ENCODE peak calls at places on chromosomes 5 and 9, in eight cellular contexts. D, G, T, Z, O, R, A and B are unnamed samples.

GRCh38 chr5:119287547-119288073 is 68.2 kb upstream of the TNFAIP8 start:
- DNase-seq in D (peak; percentile 48), Z (no peak), G (peak; percentile 30), R (no peak), O (peak; percentile 83), T (no peak), A (no peak), B (no peak)

GRCh38 chr5:76521240-76521758 is 101.9 kb downstream of the F2RL2 start:
- DNase-seq in D (no peak), G (no peak), T (no peak), A (no peak), R (no peak), O (no peak), Z (no peak), B (no peak)

GRCh38 chr9:75188756-75189155 is 100.4 kb downstream of the OSTF1 start:
- DNase-seq in Z (no peak), T (no peak), D (no peak), G (no peak), A (no peak), O (no peak), R (no peak), B (no peak)

GRCh38 chr5:154205441-154206117 is 15.0 kb downstream of the GALNT10 start:
- DNase-seq in D (no peak), G (no peak), R (no peak), A (no peak), T (no peak), Z (no peak), O (no peak), B (no peak)

GRCh38 chr5:146717951-146718350 is 160.6 kb downstream of the PPP2R2B start:
- DNase-seq in G (no peak), Z (no peak), O (no peak), A (no peak), R (no peak), D (no peak), T (no peak), B (no peak)

GRCh38 chr9:75087279-75087823 is 604 bp downstream of the NMRK1 start:
- DNase-seq in T (no peak), G (peak; percentile 37), D (peak; percentile 69), Z (no peak), R (no peak), O (peak; percentile 85), A (peak; percentile 46), B (no peak)

GRCh38 chr5:16826379-16827125 is 109.5 kb downstream of the MYO10 start:
- DNase-seq in A (no peak), G (no peak), Z (no peak), T (no peak), O (no peak), D (no peak), R (no peak), B (no peak)

GRCh38 chr5:3542158-3542557 is 53.5 kb upstream of the IRX1 start:
- DNase-seq in A (no peak), T (no peak), Z (no peak), G (no peak), R (no peak), D (no peak), O (peak; percentile 22), B (no peak)

GRCh38 chr5:110086658-110087388 is 397.1 kb downstream of the MAN2A1 start:
- DNase-seq in R (no peak), Z (peak; percentile 80), A (peak; percentile 15), G (no peak), D (no peak), O (no peak), T (no peak), B (peak; percentile 78)

GRCh38 chr5:107794731-107795130 is 124.0 kb upstream of the EFNA5 start:
- DNase-seq in D (no peak), R (no peak), Z (no peak), T (no peak), G (no peak), A (no peak), O (no peak), B (no peak)

GRCh38 chr9:98129451-98129881 is 10.4 kb upstream of the TRIM14 start:
- DNase-seq in A (no peak), D (peak; percentile 69), G (no peak), R (no peak), O (peak; percentile 8), Z (no peak), T (no peak), B (no peak)

GRCh38 chr5:130796032-130796431 is 369.0 kb downstream of the HINT1 start:
- DNase-seq in D (no peak), O (no peak), G (no peak), T (no peak), A (no peak), Z (no peak), R (no peak), B (no peak)

GRCh38 chr5:72255237-72255636 is 64.8 kb downstream of the MRPS27 start:
- DNase-seq in G (no peak), T (no peak), O (no peak), R (no peak), Z (no peak), A (no peak), D (no peak), B (no peak)

GRCh38 chr5:43711496-43711895 is 108.5 kb downstream of the NNT start:
- DNase-seq in G (no peak), T (no peak), R (no peak), O (peak; percentile 76), Z (no peak), D (no peak), A (no peak), B (no peak)

GRCh38 chr5:96781031-96781733 is 26.6 kb downstream of the ERAP1 start:
- DNase-seq in G (no peak), T (no peak), R (no peak), A (no peak), Z (no peak), D (no peak), O (no peak), B (no peak)

GRCh38 chr5:21140987-21141386 is 1153.0 kb upstream of the CDH18 start:
- DNase-seq in D (no peak), G (no peak), T (no peak), Z (no peak), R (no peak), O (no peak), A (no peak), B (no peak)

GRCh38 chr9:98837516-98837915 is 30.0 kb downstream of the GALNT12 start:
- DNase-seq in D (no peak), Z (no peak), O (no peak), G (no peak), T (no peak), R (no peak), A (no peak), B (no peak)

GRCh38 chr9:8224381-8224791 is 424.8 kb upstream of the DMAC1 start:
- DNase-seq in Z (no peak), R (no peak), A (no peak), T (no peak), D (no peak), O (no peak), G (no peak), B (no peak)

GRCh38 chr5:98454904-98455303 is 318.6 kb upstream of the RGMB start:
- DNase-seq in T (no peak), D (no peak), A (no peak), Z (no peak), R (no peak), G (no peak), O (no peak), B (no peak)

GRCh38 chr9:100099722-100100042 is 639 bp downstream of the INVS start:
- DNase-seq in G (no peak), A (peak; percentile 43), T (no peak), D (no peak), O (no peak), R (no peak), Z (no peak), B (no peak)

GRCh38 chr5:149975409-149975808 is 14.9 kb downstream of the SLC26A2 start:
- DNase-seq in D (no peak), R (no peak), O (no peak), G (no peak), Z (no peak), T (no peak), A (no peak), B (no peak)
- H3K27me3 ChIP-seq in D (no peaks in the 10 kb centered on the region), R (no peaks in the 10 kb centered on the region), O (no peaks in the 10 kb centered on the region), G (no peaks in the 10 kb centered on the region), Z (no peaks in the 10 kb centered on the region), T (no peaks in the 10 kb centered on the region), A (no peaks in the 10 kb centered on the region), B (no peaks in the 10 kb centered on the region)

DNA sequence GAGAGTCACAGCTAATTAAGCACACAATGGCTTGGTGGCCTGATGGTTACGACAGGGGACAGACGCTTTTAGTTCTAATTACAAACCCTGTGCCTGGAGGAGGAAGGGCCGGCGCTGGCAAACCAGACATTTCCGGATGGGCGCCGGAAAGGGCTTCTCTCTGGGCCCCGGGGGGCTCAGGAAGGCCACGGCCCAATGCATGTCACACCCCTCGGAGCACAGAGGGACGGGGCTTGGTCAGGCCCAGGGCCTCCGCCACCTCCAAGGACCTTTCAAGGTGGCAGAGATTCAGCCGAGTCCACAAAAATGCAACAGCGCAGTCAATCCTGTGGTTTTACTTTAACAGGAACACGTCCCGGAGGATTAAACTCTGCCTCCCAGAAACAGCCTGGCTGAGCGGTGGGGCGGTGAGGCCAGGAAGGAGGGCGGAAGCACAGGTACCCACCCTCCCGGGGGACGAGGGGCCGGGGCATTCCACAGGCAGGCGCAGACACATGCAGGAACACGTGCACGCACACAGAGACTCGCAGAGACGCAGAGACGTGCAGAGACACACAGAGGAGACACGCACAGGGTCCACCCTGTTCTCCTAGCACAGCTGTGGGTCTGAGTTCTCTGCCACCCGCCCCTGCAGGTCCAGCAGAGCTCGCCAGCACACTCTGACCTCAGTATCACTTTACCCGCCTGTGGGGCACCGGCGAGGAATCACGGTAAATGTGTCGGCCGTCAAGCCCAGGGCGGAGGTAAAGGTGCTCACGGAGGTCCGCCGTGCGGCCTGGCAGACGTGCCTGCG is 23.0 kb downstream of the SLC9A3 start:
- DNase-seq in O (no peak), D (no peak), T (no peak), G (no peak), A (no peak), R (no peak), Z (no peak), B (no peak)
- H3K27me3 ChIP-seq in O (peaks cover 23% of the 10 kb centered on the region), D (no peaks in the 10 kb centered on the region), T (peaks cover 89% of the 10 kb centered on the region), G (peaks cover 14% of the 10 kb centered on the region), A (no peaks in the 10 kb centered on the region), R (no peaks in the 10 kb centered on the region), Z (peaks cover 86% of the 10 kb centered on the region), B (no peaks in the 10 kb centered on the region)

DNA sequence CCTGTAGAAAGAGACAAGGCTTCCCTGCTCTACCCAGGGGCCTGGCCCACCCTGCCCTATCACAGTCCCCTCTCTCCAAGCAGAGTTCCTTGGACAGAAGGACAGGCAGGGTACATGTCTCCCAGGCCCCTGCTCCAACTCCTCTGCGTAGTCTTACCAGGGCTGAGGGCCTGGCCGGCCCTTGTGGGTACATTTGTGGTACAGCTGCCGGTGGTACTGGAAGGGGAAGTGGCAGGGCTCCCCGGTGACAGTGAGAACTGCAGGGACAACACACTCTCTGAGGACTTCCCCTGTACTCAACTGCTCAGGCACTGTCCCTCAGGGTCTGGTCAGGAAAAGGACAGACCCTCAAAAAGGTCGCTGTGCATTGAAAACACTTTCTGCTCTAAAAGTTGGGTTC is 3.6 kb downstream of the F12 start:
- DNase-seq in T (peak; percentile 47), Z (no peak), O (no peak), R (no peak), D (peak; percentile 74), A (no peak), G (no peak), B (no peak)
- H3K27me3 ChIP-seq in T (peaks cover 87% of the 10 kb centered on the region), Z (peaks cover 27% of the 10 kb centered on the region), O (peaks cover 4% of the 10 kb centered on the region), R (no peaks in the 10 kb centered on the region), D (peaks cover 16% of the 10 kb centered on the region), A (no peaks in the 10 kb centered on the region), G (no peaks in the 10 kb centered on the region), B (no peaks in the 10 kb centered on the region)

DNA sequence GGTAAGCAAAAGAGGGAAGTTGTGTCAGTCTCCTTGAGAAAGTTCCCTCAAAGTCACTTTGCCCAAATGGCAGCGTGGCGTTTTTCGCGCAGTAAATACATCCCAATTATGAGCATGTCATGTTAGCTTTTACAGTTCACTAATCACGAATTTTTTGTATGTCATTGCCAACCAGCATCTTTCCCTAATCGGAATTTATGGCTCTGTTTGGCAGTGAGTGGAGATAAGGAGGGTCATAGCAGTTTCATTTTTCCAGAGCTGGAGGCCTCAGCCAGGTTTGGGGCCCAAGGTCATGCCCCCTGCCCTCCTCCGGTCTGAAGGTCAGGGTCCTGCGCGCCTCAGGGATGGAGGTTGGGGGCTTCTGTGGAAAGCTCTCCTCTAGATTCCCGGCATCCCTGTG is 50.1 kb downstream of the C5orf15 start:
- DNase-seq in G (no peak), O (no peak), A (no peak), T (no peak), D (no peak), Z (no peak), R (no peak), B (no peak)
- H3K27me3 ChIP-seq in G (no peaks in the 10 kb centered on the region), O (no peaks in the 10 kb centered on the region), A (no peaks in the 10 kb centered on the region), T (peaks cover 24% of the 10 kb centered on the region), D (no peaks in the 10 kb centered on the region), Z (peaks cover 6% of the 10 kb centered on the region), R (no peaks in the 10 kb centered on the region), B (no peaks in the 10 kb centered on the region)